ENCODE peak calls at places on chromosome 10, in five cellular contexts. U, I, L, T and A are unnamed samples.
A peak's percentile ranks its signal among the peaks of the same experiment; 100 is the strongest.

GRCh38 chr10:78549536-78549935 is 515.9 kb downstream of the RPS24 start:
- DNase-seq in U (no peak), I (no peak), L (no peak), T (no peak), A (no peak)

GRCh38 chr10:101293007-101293723 is 60.8 kb upstream of the BTRC start:
- DNase-seq in U (no peak), I (no peak), L (no peak), T (peak; percentile 55), A (no peak)

GRCh38 chr10:90652519-90652918 is 205.3 kb downstream of the HTR7 start:
- DNase-seq in U (no peak), I (no peak), L (peak; percentile 56), T (no peak), A (no peak)

GRCh38 chr10:108789911-108790310 is 1133.4 kb downstream of the XPNPEP1 start:
- DNase-seq in U (peak; percentile 63), I (no peak), L (no peak), T (no peak), A (no peak)

GRCh38 chr10:97408496-97408992 is 7.4 kb upstream of the RRP12 start:
- DNase-seq in U (no peak), I (no peak), L (no peak), T (no peak), A (no peak)

GRCh38 chr10:80861882-80862281 is 324.2 kb downstream of the SH2D4B start:
- DNase-seq in U (no peak), I (no peak), L (no peak), T (no peak), A (no peak)

GRCh38 chr10:88047589-88047988 is 184.2 kb downstream of the PTEN start:
- DNase-seq in U (no peak), I (no peak), L (no peak), T (no peak), A (no peak)

GRCh38 chr10:95312264-95312663 is 21.5 kb upstream of the PDLIM1 start:
- DNase-seq in U (no peak), I (no peak), L (no peak), T (no peak), A (no peak)

GRCh38 chr10:92627845-92628480 is 35.0 kb downstream of the KIF11 start:
- DNase-seq in U (no peak), I (no peak), L (peak; percentile 18), T (no peak), A (no peak)

GRCh38 chr10:92761576-92761975 is 71.8 kb downstream of the HHEX start:
- DNase-seq in U (no peak), I (no peak), L (peak; percentile 9), T (no peak), A (no peak)

GRCh38 chr10:116097239-116097751 is 175.7 kb downstream of the GFRA1 start:
- DNase-seq in U (no peak), I (no peak), L (no peak), T (no peak), A (no peak)

GRCh38 chr10:79562135-79562756 is 2.0 kb upstream of the SFTPA2 start:
- DNase-seq in U (peak; percentile 44), I (peak; percentile 14), L (peak; percentile 48), T (peak; percentile 74), A (peak; percentile 12)

GRCh38 chr10:118751272-118751671 is 3.5 kb downstream of the CACUL1 start:
- DNase-seq in U (no peak), I (no peak), L (no peak), T (no peak), A (no peak)

GRCh38 chr10:74585231-74586087 is 240.9 kb upstream of the KAT6B start:
- DNase-seq in U (no peak), I (no peak), L (no peak), T (no peak), A (no peak)

GRCh38 chr10:55629792-55630490 is 731.1 kb downstream of the ZWINT start:
- DNase-seq in U (no peak), I (no peak), L (peak; percentile 24), T (peak; percentile 52), A (no peak)

GRCh38 chr10:110336111-110336721 is 31.5 kb upstream of the SMNDC1 start:
- DNase-seq in U (peak; percentile 96), I (peak; percentile 95), L (peak; percentile 90), T (peak; percentile 38), A (peak; percentile 88)

GRCh38 chr10:103671561-103671960 is 178.1 kb downstream of the NEURL1 start:
- DNase-seq in U (no peak), I (no peak), L (no peak), T (no peak), A (no peak)

GRCh38 chr10:75395955-75396860 is 5.4 kb downstream of the ZNF503 start:
- DNase-seq in U (no peak), I (no peak), L (no peak), T (peak; percentile 38), A (no peak)

GRCh38 chr10:127418536-127419168 is 130.5 kb upstream of the NPS start:
- DNase-seq in U (no peak), I (no peak), L (no peak), T (no peak), A (no peak)

GRCh38 chr10:36048780-36049179 is 406.7 kb upstream of the FZD8 start:
- DNase-seq in U (no peak), I (no peak), L (no peak), T (no peak), A (no peak)

GRCh38 chr10:112844681-112845080 is 105.4 kb upstream of the TCF7L2 start:
- DNase-seq in U (no peak), I (no peak), L (peak; percentile 47), T (no peak), A (no peak)

GRCh38 chr10:102225646-102226541 is at the start of gene ELOVL3:
- DNase-seq in U (peak; percentile 74), I (peak; percentile 56), L (peak; percentile 94), T (peak; percentile 96), A (peak; percentile 80)

GRCh38 chr10:17708806-17709205 is 43.2 kb upstream of the TMEM236 start:
- DNase-seq in U (no peak), I (no peak), L (no peak), T (no peak), A (no peak)

GRCh38 chr10:128802062-128802461 is 665.0 kb upstream of the MGMT start:
- DNase-seq in U (no peak), I (no peak), L (no peak), T (no peak), A (no peak)

GRCh38 chr10:128808921-128809440 is 658.1 kb upstream of the MGMT start:
- DNase-seq in U (no peak), I (no peak), L (no peak), T (no peak), A (no peak)

GRCh38 chr10:128804411-128804810 is 662.6 kb upstream of the MGMT start:
- DNase-seq in U (no peak), I (no peak), L (no peak), T (no peak), A (no peak)

GRCh38 chr10:128803790-128804189 is 663.3 kb upstream of the MGMT start:
- DNase-seq in U (no peak), I (no peak), L (no peak), T (peak; percentile 19), A (no peak)
- TF ChIP-seq CTCF in U (no peak), I (no peak), L (no peak), T (no peak), A (no peak)

DNA sequence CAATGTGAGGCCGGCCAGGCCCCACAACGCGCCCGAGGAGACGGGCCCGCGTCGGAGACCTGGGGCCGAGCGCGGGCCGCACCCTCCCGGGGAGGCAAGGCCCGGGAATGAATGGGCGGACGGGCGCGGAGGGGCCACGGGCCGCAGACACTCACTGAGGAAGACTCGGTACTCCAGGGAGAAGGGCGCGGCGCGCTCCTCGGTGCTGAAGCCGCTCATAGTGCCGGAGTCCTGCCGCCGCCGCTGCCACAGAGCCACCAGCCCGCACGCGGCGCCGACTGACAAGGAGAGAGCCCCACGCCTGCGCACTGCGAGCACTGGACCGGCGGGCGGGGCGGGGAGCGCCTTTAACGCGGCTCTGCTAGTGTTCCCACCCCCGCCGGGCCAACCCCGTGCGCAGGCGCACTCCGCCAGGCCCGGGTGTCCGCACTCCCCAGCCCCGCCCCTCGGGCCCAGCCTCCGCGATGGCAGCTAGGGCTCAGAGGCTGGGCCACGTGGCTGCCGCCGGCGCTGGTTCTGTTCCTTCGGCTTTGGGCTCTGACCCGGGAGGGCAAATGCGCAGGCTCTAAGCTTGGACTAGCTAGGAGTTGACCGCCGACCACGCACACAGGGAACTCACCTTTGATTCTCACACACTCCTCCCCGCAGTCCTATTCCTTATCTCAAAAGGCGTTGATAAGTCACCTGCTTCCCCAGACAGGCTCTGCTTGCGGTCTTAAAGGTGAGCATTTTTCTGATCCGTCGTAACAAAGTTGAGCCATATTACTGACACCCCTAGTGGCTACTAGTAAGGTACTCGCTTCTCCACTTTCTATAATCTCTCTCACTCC is at the start of gene PPA1:
- DNase-seq in U (peak; percentile 91), I (peak; percentile 47), L (peak; percentile 92), T (peak; percentile 99), A (peak; percentile 90)
- TF ChIP-seq CTCF in U (peak; percentile 58), I (peak; percentile 21), L (peak; percentile 22), T (no peak), A (no peak)

DNA sequence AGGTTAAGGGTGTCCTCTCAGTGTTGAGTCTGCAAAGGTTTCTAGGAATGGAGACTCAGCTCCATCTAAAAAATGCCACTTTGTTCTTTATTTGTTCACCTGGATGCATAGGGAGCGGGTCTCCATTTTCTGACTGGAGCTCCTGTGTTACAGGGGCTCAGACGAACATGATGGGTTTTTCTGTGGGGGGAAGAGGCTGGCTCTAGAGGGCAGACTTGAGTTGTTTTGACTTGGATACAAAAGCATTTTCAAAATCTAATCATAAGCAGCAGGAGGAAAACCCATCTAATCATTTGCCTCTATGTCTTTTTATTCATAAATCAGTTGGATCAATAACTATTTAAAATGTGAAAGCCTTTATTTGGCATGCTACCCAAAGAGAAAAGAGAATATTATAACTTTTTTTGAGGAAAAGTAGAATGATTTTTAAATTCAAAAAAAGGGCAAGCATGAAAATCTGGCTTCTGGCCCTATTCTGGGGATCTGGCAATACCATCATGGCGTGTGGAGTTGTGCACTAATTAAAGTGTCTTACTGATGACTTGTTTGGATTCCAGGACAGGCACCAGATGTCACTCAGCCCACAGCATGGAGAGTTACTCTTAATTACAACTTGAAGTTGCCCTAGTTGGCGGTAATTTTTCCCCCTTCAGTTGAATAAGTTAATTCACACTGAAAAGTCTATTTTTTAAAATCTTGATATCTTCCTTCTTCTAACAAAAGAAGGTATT is 594.9 kb downstream of the REEP3 start:
- DNase-seq in U (no peak), I (no peak), L (peak; percentile 28), T (peak; percentile 56), A (no peak)
- TF ChIP-seq CTCF in U (no peak), I (peak; percentile 14), L (peak; percentile 68), T (peak; percentile 9), A (no peak)

GRCh38 chr10:99977916-99978315 is 31.8 kb downstream of the DNMBP start:
- DNase-seq in U (no peak), I (no peak), L (no peak), T (no peak), A (no peak)

GRCh38 chr10:99975942-99976809 is 33.6 kb downstream of the DNMBP start:
- DNase-seq in U (no peak), I (no peak), L (peak; percentile 37), T (no peak), A (peak; percentile 54)

GRCh38 chr10:99975106-99975829 is 34.5 kb downstream of the DNMBP start:
- DNase-seq in U (no peak), I (no peak), L (no peak), T (no peak), A (no peak)

GRCh38 chr10:99976886-99977391 is 32.8 kb downstream of the DNMBP start:
- DNase-seq in U (peak; percentile 97), I (peak; percentile 92), L (peak; percentile 85), T (no peak), A (peak; percentile 70)

DNA sequence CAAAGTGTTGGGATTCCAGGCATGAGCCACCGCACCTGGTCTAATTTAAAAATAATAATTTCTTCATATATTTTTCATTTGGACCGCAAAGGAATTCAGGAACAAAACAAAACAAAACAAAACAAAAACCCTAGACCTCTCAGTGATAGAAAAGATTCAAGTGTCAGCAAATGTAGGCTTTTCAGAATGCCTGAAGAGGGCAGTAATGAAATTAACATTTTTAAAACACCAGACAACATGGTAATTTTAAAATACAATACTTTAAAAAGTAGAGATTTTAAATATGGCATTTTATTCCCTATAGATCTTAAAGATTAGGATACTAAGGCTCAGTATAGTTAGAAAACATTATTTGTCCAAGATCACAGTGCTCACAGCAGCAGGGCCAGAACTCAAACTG is 36.6 kb downstream of the DNMBP start:
- DNase-seq in U (no peak), I (no peak), L (no peak), T (no peak), A (no peak)
- TF ChIP-seq CTCF in U (peak; percentile 65), I (peak; percentile 24), L (peak; percentile 26), T (no peak), A (peak; percentile 46)